ENCODE peak calls at places on chromosome 14, in nine cellular contexts. One of them, this sample, is unnamed.

GRCh38 chr14:99654235-99655000 is 9.5 kb downstream of the HHIPL1 start:
- DNase-seq in T follicular helper cell: no peak
- DNase-seq in SW 1271: no peak
- DNase-seq in cardiac muscle cell: peak; percentile 92
- DNase-seq in activated T-helper 1 cell treated with Interleukin-2 at 50 U/mL for 16 hours: no peak
- DNase-seq in RCC 7860: no peak
- DNase-seq in Calu3: peak; percentile 52
- DNase-seq in T-helper 2 cell: no peak
- DNase-seq in putamen: no peak
- DNase-seq in this sample: no peak

GRCh38 chr14:22836301-22837058 is at the start of gene MMP14:
- DNase-seq in T follicular helper cell: no peak
- DNase-seq in SW 1271: no peak
- DNase-seq in cardiac muscle cell: peak; percentile 95
- DNase-seq in activated T-helper 1 cell treated with Interleukin-2 at 50 U/mL for 16 hours: no peak
- DNase-seq in RCC 7860: peak; percentile 44
- DNase-seq in Calu3: no peak
- DNase-seq in T-helper 2 cell: no peak
- DNase-seq in putamen: no peak
- DNase-seq in this sample: peak; percentile 39

GRCh38 chr14:46818147-46818546 is 166.6 kb upstream of the RPL10L start:
- DNase-seq in T follicular helper cell: no peak
- DNase-seq in SW 1271: no peak
- DNase-seq in cardiac muscle cell: no peak
- DNase-seq in activated T-helper 1 cell treated with Interleukin-2 at 50 U/mL for 16 hours: no peak
- DNase-seq in RCC 7860: no peak
- DNase-seq in Calu3: no peak
- DNase-seq in T-helper 2 cell: no peak
- DNase-seq in putamen: no peak
- DNase-seq in this sample: no peak

GRCh38 chr14:78448483-78449094 is 278.4 kb downstream of the NRXN3 start:
- DNase-seq in T follicular helper cell: no peak
- DNase-seq in SW 1271: peak; percentile 2
- DNase-seq in cardiac muscle cell: peak; percentile 15
- DNase-seq in activated T-helper 1 cell treated with Interleukin-2 at 50 U/mL for 16 hours: no peak
- DNase-seq in RCC 7860: no peak
- DNase-seq in Calu3: peak; percentile 68
- DNase-seq in T-helper 2 cell: no peak
- DNase-seq in putamen: peak; percentile 50
- DNase-seq in this sample: peak; percentile 53

GRCh38 chr14:101358320-101358569 is 203.1 kb upstream of the DIO3 start:
- DNase-seq in T follicular helper cell: no peak
- DNase-seq in SW 1271: no peak
- DNase-seq in cardiac muscle cell: no peak
- DNase-seq in activated T-helper 1 cell treated with Interleukin-2 at 50 U/mL for 16 hours: no peak
- DNase-seq in RCC 7860: no peak
- DNase-seq in Calu3: no peak
- DNase-seq in T-helper 2 cell: no peak
- DNase-seq in putamen: no peak
- DNase-seq in this sample: no peak

GRCh38 chr14:54659365-54659764 is 92.4 kb downstream of the SAMD4A start:
- DNase-seq in T follicular helper cell: no peak
- DNase-seq in SW 1271: no peak
- DNase-seq in cardiac muscle cell: no peak
- DNase-seq in activated T-helper 1 cell treated with Interleukin-2 at 50 U/mL for 16 hours: no peak
- DNase-seq in RCC 7860: no peak
- DNase-seq in Calu3: no peak
- DNase-seq in T-helper 2 cell: no peak
- DNase-seq in putamen: no peak
- DNase-seq in this sample: no peak

GRCh38 chr14:77181603-77182437 is at the start of gene TMEM63C:
- DNase-seq in T follicular helper cell: peak; percentile 5
- DNase-seq in SW 1271: peak; percentile 68
- DNase-seq in cardiac muscle cell: peak; percentile 15
- DNase-seq in activated T-helper 1 cell treated with Interleukin-2 at 50 U/mL for 16 hours: peak; percentile 13
- DNase-seq in RCC 7860: no peak
- DNase-seq in Calu3: peak; percentile 77
- DNase-seq in T-helper 2 cell: peak; percentile 26
- DNase-seq in putamen: no peak
- DNase-seq in this sample: peak; percentile 86

GRCh38 chr14:37991027-37991426 is 216.7 kb upstream of the SSTR1 start:
- DNase-seq in T follicular helper cell: no peak
- DNase-seq in SW 1271: no peak
- DNase-seq in cardiac muscle cell: no peak
- DNase-seq in activated T-helper 1 cell treated with Interleukin-2 at 50 U/mL for 16 hours: no peak
- DNase-seq in RCC 7860: no peak
- DNase-seq in Calu3: no peak
- DNase-seq in T-helper 2 cell: no peak
- DNase-seq in putamen: no peak
- DNase-seq in this sample: no peak

GRCh38 chr14:74906923-74907620 is 16.0 kb downstream of the RPS6KL1 start:
- DNase-seq in T follicular helper cell: no peak
- DNase-seq in SW 1271: no peak
- DNase-seq in cardiac muscle cell: no peak
- DNase-seq in activated T-helper 1 cell treated with Interleukin-2 at 50 U/mL for 16 hours: no peak
- DNase-seq in RCC 7860: no peak
- DNase-seq in Calu3: no peak
- DNase-seq in T-helper 2 cell: no peak
- DNase-seq in putamen: no peak
- DNase-seq in this sample: no peak

GRCh38 chr14:99524804-99525698 is 43.8 kb downstream of the CCNK start:
- DNase-seq in T follicular helper cell: no peak
- DNase-seq in SW 1271: no peak
- DNase-seq in cardiac muscle cell: peak; percentile 43
- DNase-seq in activated T-helper 1 cell treated with Interleukin-2 at 50 U/mL for 16 hours: no peak
- DNase-seq in RCC 7860: peak; percentile 5
- DNase-seq in Calu3: peak; percentile 35
- DNase-seq in T-helper 2 cell: no peak
- DNase-seq in putamen: no peak
- DNase-seq in this sample: no peak

GRCh38 chr14:33347816-33348215 is 409.1 kb downstream of the NPAS3 start:
- DNase-seq in T follicular helper cell: no peak
- DNase-seq in SW 1271: no peak
- DNase-seq in cardiac muscle cell: no peak
- DNase-seq in activated T-helper 1 cell treated with Interleukin-2 at 50 U/mL for 16 hours: no peak
- DNase-seq in RCC 7860: no peak
- DNase-seq in Calu3: no peak
- DNase-seq in T-helper 2 cell: no peak
- DNase-seq in putamen: no peak
- DNase-seq in this sample: no peak

GRCh38 chr14:105092124-105092911 is 27.1 kb upstream of the GPR132 start:
- DNase-seq in T follicular helper cell: no peak
- DNase-seq in SW 1271: no peak
- DNase-seq in cardiac muscle cell: no peak
- DNase-seq in activated T-helper 1 cell treated with Interleukin-2 at 50 U/mL for 16 hours: no peak
- DNase-seq in RCC 7860: peak; percentile 44
- DNase-seq in Calu3: no peak
- DNase-seq in T-helper 2 cell: no peak
- DNase-seq in putamen: no peak
- DNase-seq in this sample: no peak

GRCh38 chr14:37167151-37168047 is 5.0 kb downstream of the SLC25A21 start:
- DNase-seq in T follicular helper cell: no peak
- DNase-seq in SW 1271: no peak
- DNase-seq in cardiac muscle cell: no peak
- DNase-seq in activated T-helper 1 cell treated with Interleukin-2 at 50 U/mL for 16 hours: no peak
- DNase-seq in RCC 7860: no peak
- DNase-seq in Calu3: no peak
- DNase-seq in T-helper 2 cell: no peak
- DNase-seq in putamen: no peak
- DNase-seq in this sample: no peak

GRCh38 chr14:61891251-61891650 is 129.0 kb downstream of the SNAPC1 start:
- DNase-seq in T follicular helper cell: no peak
- DNase-seq in SW 1271: no peak
- DNase-seq in cardiac muscle cell: peak; percentile 25
- DNase-seq in activated T-helper 1 cell treated with Interleukin-2 at 50 U/mL for 16 hours: no peak
- DNase-seq in RCC 7860: no peak
- DNase-seq in Calu3: no peak
- DNase-seq in T-helper 2 cell: no peak
- DNase-seq in putamen: no peak
- DNase-seq in this sample: no peak

GRCh38 chr14:104105071-104105821 is 19.7 kb downstream of the ASPG start:
- DNase-seq in T follicular helper cell: no peak
- DNase-seq in SW 1271: no peak
- DNase-seq in cardiac muscle cell: no peak
- DNase-seq in activated T-helper 1 cell treated with Interleukin-2 at 50 U/mL for 16 hours: no peak
- DNase-seq in RCC 7860: no peak
- DNase-seq in Calu3: peak; percentile 6
- DNase-seq in T-helper 2 cell: peak; percentile 2
- DNase-seq in putamen: no peak
- DNase-seq in this sample: no peak

GRCh38 chr14:105617201-105617777 is 90.9 kb downstream of the TMEM121 start:
- DNase-seq in T follicular helper cell: no peak
- DNase-seq in SW 1271: no peak
- DNase-seq in cardiac muscle cell: no peak
- DNase-seq in activated T-helper 1 cell treated with Interleukin-2 at 50 U/mL for 16 hours: no peak
- DNase-seq in RCC 7860: no peak
- DNase-seq in Calu3: no peak
- DNase-seq in T-helper 2 cell: no peak
- DNase-seq in putamen: no peak
- DNase-seq in this sample: no peak

GRCh38 chr14:99273025-99273723 is 1.2 kb upstream of the BCL11B start:
- DNase-seq in T follicular helper cell: no peak
- DNase-seq in SW 1271: no peak
- DNase-seq in cardiac muscle cell: peak; percentile 19
- DNase-seq in activated T-helper 1 cell treated with Interleukin-2 at 50 U/mL for 16 hours: no peak
- DNase-seq in RCC 7860: no peak
- DNase-seq in Calu3: peak; percentile 22
- DNase-seq in T-helper 2 cell: no peak
- DNase-seq in putamen: no peak
- DNase-seq in this sample: no peak

GRCh38 chr14:20855652-20856291 is 35.4 kb upstream of the RNASE3 start:
- DNase-seq in T follicular helper cell: peak; percentile 14
- DNase-seq in SW 1271: no peak
- DNase-seq in cardiac muscle cell: peak; percentile 85
- DNase-seq in activated T-helper 1 cell treated with Interleukin-2 at 50 U/mL for 16 hours: no peak
- DNase-seq in RCC 7860: peak; percentile 32
- DNase-seq in Calu3: peak; percentile 62
- DNase-seq in T-helper 2 cell: peak; percentile 10
- DNase-seq in putamen: peak; percentile 82
- DNase-seq in this sample: peak; percentile 95

GRCh38 chr14:103705158-103705523 is 10.1 kb downstream of the XRCC3 start:
- DNase-seq in T follicular helper cell: no peak
- DNase-seq in SW 1271: no peak
- DNase-seq in cardiac muscle cell: no peak
- DNase-seq in activated T-helper 1 cell treated with Interleukin-2 at 50 U/mL for 16 hours: no peak
- DNase-seq in RCC 7860: no peak
- DNase-seq in Calu3: no peak
- DNase-seq in T-helper 2 cell: no peak
- DNase-seq in putamen: no peak
- DNase-seq in this sample: no peak

GRCh38 chr14:35402323-35403084 is 2.0 kb downstream of the NFKBIA start:
- DNase-seq in T follicular helper cell: peak; percentile 29
- DNase-seq in SW 1271: no peak
- DNase-seq in cardiac muscle cell: no peak
- DNase-seq in activated T-helper 1 cell treated with Interleukin-2 at 50 U/mL for 16 hours: no peak
- DNase-seq in RCC 7860: no peak
- DNase-seq in Calu3: no peak
- DNase-seq in T-helper 2 cell: peak; percentile 31
- DNase-seq in putamen: no peak
- DNase-seq in this sample: no peak

GRCh38 chr14:19801118-19801464 is 2.5 kb upstream of the OR4N2 start:
- DNase-seq in T follicular helper cell: no peak
- DNase-seq in SW 1271: no peak
- DNase-seq in cardiac muscle cell: no peak
- DNase-seq in activated T-helper 1 cell treated with Interleukin-2 at 50 U/mL for 16 hours: no peak
- DNase-seq in RCC 7860: no peak
- DNase-seq in Calu3: no peak
- DNase-seq in T-helper 2 cell: no peak
- DNase-seq in putamen: peak; percentile 8
- DNase-seq in this sample: no peak

GRCh38 chr14:80987235-80988032 is 32.0 kb downstream of the TSHR start:
- DNase-seq in T follicular helper cell: peak; percentile 49
- DNase-seq in SW 1271: no peak
- DNase-seq in cardiac muscle cell: peak; percentile 77
- DNase-seq in activated T-helper 1 cell treated with Interleukin-2 at 50 U/mL for 16 hours: peak; percentile 37
- DNase-seq in RCC 7860: peak; percentile 20
- DNase-seq in Calu3: peak; percentile 66
- DNase-seq in T-helper 2 cell: peak; percentile 50
- DNase-seq in putamen: peak; percentile 68
- DNase-seq in this sample: peak; percentile 69

GRCh38 chr14:101072945-101073597 is 169.5 kb upstream of the RTL1 start:
- DNase-seq in T follicular helper cell: no peak
- DNase-seq in SW 1271: peak; percentile 88
- DNase-seq in cardiac muscle cell: peak; percentile 91
- DNase-seq in activated T-helper 1 cell treated with Interleukin-2 at 50 U/mL for 16 hours: no peak
- DNase-seq in RCC 7860: peak; percentile 92
- DNase-seq in Calu3: peak; percentile 94
- DNase-seq in T-helper 2 cell: no peak
- DNase-seq in putamen: no peak
- DNase-seq in this sample: peak; percentile 80

GRCh38 chr14:105398044-105398725 is at the start of gene TEX22:
- DNase-seq in T follicular helper cell: peak; percentile 76
- DNase-seq in SW 1271: peak; percentile 24
- DNase-seq in cardiac muscle cell: peak; percentile 88
- DNase-seq in activated T-helper 1 cell treated with Interleukin-2 at 50 U/mL for 16 hours: peak; percentile 84
- DNase-seq in RCC 7860: peak; percentile 32
- DNase-seq in Calu3: peak; percentile 92
- DNase-seq in T-helper 2 cell: peak; percentile 79
- DNase-seq in putamen: peak; percentile 75
- DNase-seq in this sample: peak; percentile 90

GRCh38 chr14:103908580-103908979 is 19.7 kb upstream of the TDRD9 start:
- DNase-seq in T follicular helper cell: no peak
- DNase-seq in SW 1271: no peak
- DNase-seq in cardiac muscle cell: no peak
- DNase-seq in activated T-helper 1 cell treated with Interleukin-2 at 50 U/mL for 16 hours: no peak
- DNase-seq in RCC 7860: no peak
- DNase-seq in Calu3: no peak
- DNase-seq in T-helper 2 cell: no peak
- DNase-seq in putamen: no peak
- DNase-seq in this sample: no peak

This sample was measured in Kasumi-1.